ENCODE peak calls at places on chromosomes 7 and 10, in eight cellular contexts. Z is neural progenitor cell; N is sigmoid colon; Q is GM12865; L is CD4-positive, alpha-beta T cell; C is A549; W is HCT116; E is right lobe of liver. G is an unnamed sample.

GRCh38 chr7:149284343-149284742 is 22.3 kb downstream of the ZNF783 start:
- DNase-seq in Q (peak), W (no peak), E (no peak), N (no peak), Z (no peak), C (no peak), L (peak), G (no peak)

GRCh38 chr7:28472332-28472731 is 60.0 kb downstream of the CREB5 start:
- DNase-seq in N (no peak), C (no peak), E (no peak), Z (no peak), Q (no peak), W (no peak), L (no peak), G (no peak)

GRCh38 chr10:717458-717857 is 28.0 kb upstream of the DIP2C start:
- DNase-seq in W (no peak), Q (no peak), Z (no peak), L (no peak), C (no peak), E (no peak), N (no peak), G (no peak)

GRCh38 chr7:2560175-2560695 is 1.5 kb downstream of the IQCE start:
- DNase-seq in Q (no peak), L (no peak), Z (no peak), W (no peak), N (no peak), E (no peak), C (no peak), G (no peak)

GRCh38 chr7:141695803-141696289 is 6.1 kb downstream of the DENND11 start:
- DNase-seq in N (no peak), Z (no peak), E (peak), Q (no peak), W (no peak), L (no peak), C (peak), G (peak)

GRCh38 chr10:30438016-30438850 is 4.2 kb downstream of the MAP3K8 start:
- DNase-seq in Z (no peak), L (no peak), N (no peak), E (no peak), Q (peak), W (no peak), C (no peak), G (no peak)

GRCh38 chr7:33853361-33854062 is 51.8 kb upstream of the BMPER start:
- DNase-seq in N (no peak), E (no peak), Q (no peak), W (no peak), Z (no peak), C (no peak), L (no peak), G (no peak)

GRCh38 chr10:101014966-101015581 is 15.5 kb downstream of the LZTS2 start:
- DNase-seq in N (no peak), E (no peak), C (peak), L (no peak), W (no peak), Q (no peak), Z (no peak), G (no peak)

GRCh38 chr7:155069992-155070827 is at the start of gene HTR5A:
- DNase-seq in W (peak), C (peak), E (peak), Z (peak), N (peak), L (peak), Q (peak), G (peak)

GRCh38 chr7:101125989-101126650 is 784 bp upstream of the SERPINE1 start:
- DNase-seq in E (peak), C (peak), Q (peak), N (peak), Z (no peak), L (no peak), W (no peak), G (no peak)

GRCh38 chr10:127527320-127527719 is 21.8 kb upstream of the NPS start:
- DNase-seq in C (no peak), Q (no peak), L (no peak), N (no peak), E (no peak), W (no peak), Z (no peak), G (no peak)

GRCh38 chr7:44709011-44709915 is 39.4 kb upstream of the ZMIZ2 start:
- DNase-seq in C (no peak), N (peak), Z (no peak), W (no peak), E (no peak), Q (no peak), L (no peak), G (no peak)

GRCh38 chr7:92813390-92814024 is 22.9 kb downstream of the CDK6 start:
- DNase-seq in C (no peak), Q (peak), N (no peak), W (no peak), Z (no peak), E (no peak), L (no peak), G (no peak)

GRCh38 chr7:104652434-104652833 is 324.0 kb downstream of the LHFPL3 start:
- DNase-seq in E (no peak), Z (no peak), N (no peak), Q (no peak), L (no peak), W (no peak), C (no peak), G (no peak)

GRCh38 chr7:14020339-14020900 is 31.0 kb upstream of the ETV1 start:
- DNase-seq in W (no peak), E (no peak), Z (no peak), N (no peak), C (no peak), Q (no peak), L (no peak), G (no peak)

GRCh38 chr7:24755541-24756416 is 1.5 kb downstream of the GSDME start:
- DNase-seq in N (no peak), C (no peak), E (no peak), Q (peak), W (no peak), Z (no peak), L (no peak), G (no peak)

GRCh38 chr10:48817141-48817540 is 122.5 kb downstream of the LRRC18 start:
- DNase-seq in E (no peak), Z (no peak), W (no peak), N (no peak), L (no peak), C (no peak), Q (no peak), G (no peak)

GRCh38 chr10:113169853-113170455 is 219.9 kb downstream of the TCF7L2 start:
- DNase-seq in N (no peak), Z (no peak), W (no peak), E (no peak), C (no peak), L (no peak), Q (peak), G (no peak)

GRCh38 chr10:68508090-68508489 is 19.2 kb downstream of the SLC25A16 start:
- DNase-seq in Q (no peak), N (no peak), E (no peak), W (no peak), L (no peak), C (no peak), Z (no peak), G (no peak)

GRCh38 chr10:78025685-78026364 is 3.5 kb downstream of the POLR3A start:
- DNase-seq in W (no peak), L (no peak), E (no peak), Q (no peak), N (no peak), C (no peak), Z (no peak), G (no peak)

GRCh38 chr10:119333146-119333792 is 125.9 kb downstream of the GRK5 start:
- DNase-seq in L (peak), E (no peak), C (no peak), N (no peak), Z (no peak), Q (no peak), W (no peak), G (no peak)

DNA sequence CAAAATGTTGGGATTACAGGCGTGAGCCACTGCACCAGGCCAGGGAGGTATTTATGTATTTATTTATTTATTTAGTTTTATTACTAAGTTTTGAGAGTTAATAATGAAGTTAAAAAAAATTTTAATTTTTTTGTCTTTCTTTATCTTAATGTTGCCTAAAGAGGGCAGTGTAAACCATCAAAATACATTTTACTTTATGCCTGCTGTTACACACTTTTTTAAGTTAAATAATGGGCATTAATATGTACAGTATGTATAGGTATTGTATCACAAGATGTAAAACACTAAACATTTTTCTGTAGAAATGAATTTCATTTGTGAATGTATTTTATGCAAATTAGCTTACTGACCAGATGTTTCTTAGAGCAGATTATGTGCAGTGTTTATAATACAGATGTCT is 129.4 kb downstream of the AASS start:
- DNase-seq in C (no peak), W (no peak), Z (no peak), N (no peak), L (no peak), E (no peak), Q (no peak), G (no peak)
- TF ChIP-seq CTCF in C (no peak), W (peak), Z (peak), N (no peak), L (no peak), E (no peak), Q (no peak), G (no peak)

GRCh38 chr10:12550994-12551393 is 201.6 kb downstream of the CAMK1D start:
- DNase-seq in Q (no peak), Z (no peak), E (no peak), N (no peak), L (no peak), W (no peak), C (no peak), G (no peak)

GRCh38 chr10:12543589-12543988 is 194.2 kb downstream of the CAMK1D start:
- DNase-seq in L (no peak), Z (peak), N (no peak), C (no peak), W (no peak), Q (no peak), E (no peak), G (no peak)

GRCh38 chr10:12547301-12547771 is 198.0 kb downstream of the CAMK1D start:
- DNase-seq in N (no peak), E (no peak), C (no peak), Z (no peak), Q (no peak), W (no peak), L (no peak), G (no peak)

GRCh38 chr10:12549297-12549696 is 199.9 kb downstream of the CAMK1D start:
- DNase-seq in C (peak), L (no peak), Z (no peak), N (no peak), W (peak), E (no peak), Q (peak), G (no peak)
- TF ChIP-seq CTCF in C (peak), L (no peak), Z (no peak), N (no peak), W (peak), E (peak), Q (no peak), G (no peak)

GRCh38 chr7:108384721-108385483 is 71.3 kb downstream of the NRCAM start:
- DNase-seq in W (no peak), N (no peak), L (no peak), Q (peak), Z (no peak), E (no peak), C (peak), G (no peak)
- TF ChIP-seq CTCF in W (no peak), N (no peak), L (no peak), Q (peak), Z (peak), E (no peak), C (peak), G (no peak)

GRCh38 chr10:132371641-132372081 is 25.3 kb upstream of the PWWP2B start:
- DNase-seq in E (no peak), N (no peak), L (no peak), Z (no peak), W (peak), C (no peak), Q (peak), G (peak)
- TF ChIP-seq CTCF in E (peak), N (no peak), L (peak), Z (peak), W (peak), C (peak), Q (peak), G (peak)

GRCh38 chr7:12391922-12392615 is 11.6 kb downstream of the VWDE start:
- DNase-seq in N (no peak), E (no peak), W (no peak), Q (no peak), L (no peak), Z (no peak), C (no peak), G (no peak)

GRCh38 chr7:12385364-12385786 is 18.3 kb downstream of the VWDE start:
- DNase-seq in N (no peak), L (no peak), Q (no peak), Z (peak), C (no peak), E (no peak), W (no peak), G (no peak)

GRCh38 chr7:12386237-12386839 is 17.3 kb downstream of the VWDE start:
- DNase-seq in Q (no peak), C (no peak), L (no peak), N (no peak), Z (peak), E (no peak), W (no peak), G (peak)

GRCh38 chr7:12389089-12389700 is 14.5 kb downstream of the VWDE start:
- DNase-seq in E (no peak), L (peak), Q (peak), C (peak), N (no peak), W (peak), Z (peak), G (peak)
- TF ChIP-seq CTCF in E (peak), L (peak), Q (peak), C (peak), N (peak), W (peak), Z (peak), G (peak)

DNA sequence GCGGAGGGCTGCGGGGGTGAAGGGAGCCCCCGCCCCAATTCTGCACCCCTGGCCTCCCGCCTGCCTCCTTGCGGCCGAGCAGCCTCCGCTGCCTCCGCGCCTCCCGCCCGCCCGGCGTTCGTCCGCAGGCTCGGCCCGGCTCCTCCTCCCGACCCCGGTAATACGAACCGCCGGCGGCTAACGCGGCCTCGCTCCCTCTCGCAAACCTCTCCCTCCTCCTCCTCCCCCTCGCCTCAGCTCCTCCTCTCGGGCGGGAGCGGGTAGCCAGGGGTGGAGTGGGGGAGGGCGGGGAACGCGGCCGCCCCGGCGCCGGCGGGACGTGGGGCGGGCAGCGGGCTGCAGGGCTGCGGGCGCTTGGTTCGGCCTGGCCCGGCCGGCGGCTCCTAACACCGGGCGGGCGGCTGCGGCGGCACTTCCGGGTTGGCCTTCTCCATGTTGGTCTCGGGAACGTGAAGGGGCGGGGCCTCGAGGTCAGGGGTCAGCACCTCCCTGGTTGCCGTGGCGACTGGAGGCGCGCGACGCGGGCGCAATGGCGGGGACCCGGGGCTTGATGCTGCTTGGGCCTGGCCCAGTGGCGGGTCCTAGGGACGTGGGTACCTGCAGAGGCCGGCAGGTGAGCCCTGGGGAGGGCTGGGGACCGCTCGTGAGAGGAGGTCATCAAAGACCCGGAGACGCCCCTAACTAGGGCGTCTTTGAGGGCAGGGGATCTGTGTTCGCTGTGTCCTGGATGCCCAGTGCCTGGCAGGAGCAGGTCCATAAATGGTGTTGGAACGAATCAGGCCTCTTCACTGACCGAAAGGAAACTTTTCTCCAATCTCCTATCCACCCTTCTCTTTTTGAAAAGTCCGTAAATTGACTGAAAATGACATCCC is at the start of gene RAB11FIP2:
- DNase-seq in C (peak), Q (peak), N (peak), W (peak), L (peak), Z (peak), E (peak), G (peak)
- TF ChIP-seq CTCF in C (no peak), Q (peak), N (no peak), W (no peak), L (no peak), Z (peak), E (no peak), G (no peak)

DNA sequence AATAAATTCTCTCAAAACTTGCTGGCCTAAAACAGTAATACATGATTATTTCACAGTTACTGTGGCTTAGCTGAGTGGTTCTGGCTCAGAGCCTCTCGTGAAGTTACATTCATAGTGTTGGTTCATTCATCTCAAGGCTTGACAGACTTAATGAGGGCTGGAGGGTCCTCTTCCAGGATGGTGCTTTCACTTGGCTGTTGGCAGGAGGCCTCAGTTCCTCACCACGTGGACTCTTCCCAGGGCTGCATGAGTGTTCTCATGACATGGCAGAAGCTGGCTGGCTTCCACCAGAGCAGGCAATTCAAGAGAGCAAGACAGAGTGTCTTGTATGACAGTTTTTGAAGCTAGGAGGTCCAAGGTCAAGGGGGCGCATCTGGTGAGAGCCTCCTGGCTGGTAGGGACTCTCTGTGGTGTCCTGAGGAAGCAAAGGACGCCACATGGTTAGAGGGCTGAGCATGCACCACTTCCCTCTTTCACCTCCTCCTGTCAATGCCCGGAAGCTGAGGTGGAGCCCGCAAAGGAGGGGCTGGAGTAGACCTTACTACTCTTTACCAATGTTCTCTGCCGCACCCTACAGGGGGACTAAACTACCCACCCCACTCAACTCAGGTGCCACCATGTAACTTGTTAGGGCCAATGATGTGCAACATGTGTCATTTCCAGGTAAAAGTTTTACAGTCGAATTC is 58.2 kb upstream of the YAE1 start:
- DNase-seq in Q (peak), L (no peak), C (no peak), N (no peak), Z (no peak), E (no peak), W (no peak), G (no peak)
- TF ChIP-seq CTCF in Q (no peak), L (no peak), C (no peak), N (no peak), Z (no peak), E (no peak), W (no peak), G (no peak)

DNA sequence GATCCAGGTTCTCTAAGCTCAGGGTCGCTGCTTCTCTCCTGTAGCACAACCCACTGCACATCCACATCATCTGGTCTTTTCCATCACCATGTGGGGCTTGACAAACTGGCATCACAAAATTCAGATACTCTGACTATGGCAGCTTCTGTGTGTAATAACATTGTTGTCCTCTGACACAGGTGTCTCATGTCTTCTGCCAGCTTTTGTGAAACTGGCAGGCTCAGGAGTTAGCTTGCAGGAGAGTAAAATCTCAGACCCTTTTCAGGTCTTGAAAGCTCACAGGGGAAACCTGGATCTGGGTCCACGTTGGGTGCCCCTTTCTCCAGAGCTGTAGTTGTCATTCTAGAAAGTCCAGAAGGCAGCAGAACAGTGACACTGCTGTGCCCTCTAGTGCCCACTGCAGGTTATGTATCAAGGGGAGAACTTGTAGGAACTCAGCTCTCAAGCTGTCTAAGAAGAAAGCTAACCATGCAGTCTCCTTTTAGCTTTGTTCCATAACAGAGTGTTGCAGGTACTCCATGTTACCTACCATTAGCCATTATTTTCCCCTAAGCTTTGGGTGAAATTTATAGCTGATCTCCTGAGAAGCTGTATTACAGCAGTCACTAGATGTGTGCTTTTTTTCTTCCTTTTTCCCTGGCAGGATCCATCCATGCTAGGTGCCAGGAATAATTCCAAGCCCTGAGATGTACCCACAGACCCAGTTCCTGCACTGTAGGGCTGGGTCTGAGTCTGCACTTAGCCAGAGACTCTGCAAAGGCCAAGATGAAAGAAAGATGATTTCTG is 102.7 kb downstream of the ZNF248 start:
- DNase-seq in Q (peak), C (peak), L (no peak), E (no peak), N (no peak), Z (peak), W (peak), G (peak)
- TF ChIP-seq CTCF in Q (peak), C (peak), L (no peak), E (peak), N (peak), Z (peak), W (no peak), G (peak)

DNA sequence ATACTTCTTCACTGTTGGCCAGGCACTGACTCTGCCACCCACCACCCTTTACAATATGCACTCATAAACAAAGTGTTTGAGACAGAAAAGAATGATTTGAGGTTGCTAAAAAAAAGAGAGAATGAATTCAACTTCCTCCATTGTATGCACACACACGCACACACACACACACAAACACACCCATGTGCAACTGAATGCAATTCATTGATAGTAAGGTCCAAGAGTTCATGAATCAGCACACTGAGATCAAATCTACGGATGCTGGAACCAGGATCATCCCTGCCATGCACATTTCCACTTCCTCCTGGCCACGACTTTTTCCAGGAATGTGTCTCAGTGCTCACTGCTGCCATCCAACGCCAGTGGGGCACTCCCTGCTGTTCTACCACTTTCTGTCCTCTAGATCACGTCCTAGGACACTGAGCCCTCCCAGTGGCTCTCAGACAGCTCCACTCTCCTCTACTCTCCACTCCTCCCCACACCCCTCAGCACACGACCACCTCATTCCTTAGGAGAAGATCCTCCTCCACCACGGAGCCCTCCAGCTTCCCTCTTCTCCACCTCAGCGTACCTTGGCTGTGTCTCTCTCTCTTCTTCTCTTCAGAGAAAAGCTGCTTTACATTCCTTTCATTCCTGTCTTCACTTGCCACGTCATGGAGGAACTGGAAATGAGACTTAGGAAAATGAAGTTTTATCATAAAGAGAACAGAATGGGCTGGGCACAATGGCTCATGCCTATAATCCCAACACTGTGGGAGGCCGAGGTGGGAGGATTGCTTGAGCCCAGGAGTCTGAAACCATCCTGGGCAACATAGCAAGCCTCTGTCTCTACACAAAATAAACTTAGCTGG is 12.0 kb upstream of the TMEM213 start:
- DNase-seq in Z (no peak), Q (no peak), C (peak), E (no peak), W (peak), N (no peak), L (no peak), G (no peak)
- TF ChIP-seq CTCF in Z (no peak), Q (no peak), C (no peak), E (no peak), W (peak), N (no peak), L (no peak), G (no peak)

G was measured in glutamatergic neuron.